ENCODE peak calls at places on chromosomes 4 and X, in four cellular contexts. J is T-cell; X is CD8-positive, alpha-beta memory T cell; D is WTC11. B is an unnamed sample.

GRCh38 chr4:110850461-110851447 is 227.9 kb upstream of the PITX2 start:
- DNase-seq in J (no peak), X (no peak), D (peak), B (no peak)

GRCh38 chr4:48602763-48603162 is 112.7 kb downstream of the ZAR1 start:
- DNase-seq in J (no peak), X (no peak), D (no peak), B (peak)

GRCh38 chr4:25536577-25537325 is 118.9 kb upstream of the SLC34A2 start:
- DNase-seq in J (no peak), X (no peak), D (no peak), B (no peak)

GRCh38 chr4:97593248-97593647 is 550.0 kb downstream of the STPG2 start:
- DNase-seq in J (no peak), X (no peak), D (no peak), B (no peak)

GRCh38 chrX:155997436-155997835 is at the start of gene IL9R:
- DNase-seq in J (peak), X (peak), D (no peak), B (no peak)

GRCh38 chrX:71910526-71911022 is at the start of gene NHSL2:
- DNase-seq in J (no peak), X (no peak), D (peak), B (peak)

GRCh38 chr4:3321295-3321889 is 28.6 kb downstream of the RGS12 start:
- DNase-seq in J (no peak), X (no peak), D (no peak), B (no peak)

GRCh38 chr4:138037716-138038115 is 204.4 kb downstream of the SLC7A11 start:
- DNase-seq in J (no peak), X (no peak), D (no peak), B (peak)

GRCh38 chr4:21948347-21949072 is at the start of gene KCNIP4:
- DNase-seq in J (no peak), X (no peak), D (peak), B (peak)

GRCh38 chr4:39539026-39539690 is 11.9 kb upstream of the UGDH start:
- DNase-seq in J (no peak), X (no peak), D (no peak), B (no peak)

GRCh38 chr4:95061220-95061619 is 303.5 kb downstream of the BMPR1B start:
- DNase-seq in J (no peak), X (no peak), D (no peak), B (peak)

GRCh38 chr4:139530833-139531427 is 25.1 kb downstream of the SETD7 start:
- DNase-seq in J (peak), X (peak), D (peak), B (no peak)

GRCh38 chrX:131979116-131979515 is 44.0 kb upstream of the STK26 start:
- DNase-seq in J (no peak), X (no peak), D (no peak), B (no peak)

GRCh38 chr4:175371091-175371490 is 441.0 kb downstream of the GPM6A start:
- DNase-seq in J (no peak), X (no peak), D (no peak), B (no peak)

GRCh38 chr4:107665001-107665400 is 55.0 kb downstream of the PAPSS1 start:
- DNase-seq in J (no peak), X (no peak), D (no peak), B (peak)

GRCh38 chr4:158523990-158524545 is 2.4 kb downstream of the RXFP1 start:
- DNase-seq in J (no peak), X (no peak), D (no peak), B (no peak)

GRCh38 chr4:186008057-186008456 is 60.9 kb upstream of the TLR3 start:
- DNase-seq in J (no peak), X (no peak), D (no peak), B (no peak)

GRCh38 chrX:74656079-74656745 is 41.8 kb upstream of the RLIM start:
- DNase-seq in J (no peak), X (no peak), D (no peak), B (peak)

GRCh38 chr4:86934147-86934771 is 552 bp upstream of the AFF1 start:
- DNase-seq in J (no peak), X (no peak), D (no peak), B (no peak)

B was measured in astrocyte.